ENCODE peak calls at places on chromosomes 11 and 22, in ten cellular contexts. U, B, D, T, Z, G, K, Y, I and N are unnamed samples.

GRCh38 chr22:47575291-47575690 is 812.8 kb downstream of the TBC1D22A start:
- DNase-seq in U (no peak), B (no peak), D (no peak), T (no peak), Z (no peak), G (no peak), K (no peak), Y (no peak), I (no peak), N (peak)

GRCh38 chr11:119085523-119085878 is 820 bp downstream of the HMBS start:
- DNase-seq in U (peak), B (no peak), D (no peak), T (no peak), Z (no peak), G (no peak), K (no peak), Y (no peak), I (peak), N (no peak)

GRCh38 chr11:75635009-75635909 is 33.6 kb downstream of the MAP6 start:
- DNase-seq in U (no peak), B (peak), D (no peak), T (peak), Z (no peak), G (peak), K (no peak), Y (no peak), I (no peak), N (no peak)

GRCh38 chr11:70324354-70325115 is 54.0 kb downstream of the PPFIA1 start:
- DNase-seq in U (no peak), B (no peak), D (no peak), T (no peak), Z (no peak), G (no peak), K (no peak), Y (no peak), I (no peak), N (no peak)

GRCh38 chr22:26276530-26277200 is 107.4 kb downstream of the SEZ6L start:
- DNase-seq in U (no peak), B (no peak), D (no peak), T (no peak), Z (no peak), G (no peak), K (no peak), Y (no peak), I (no peak), N (no peak)

GRCh38 chr22:29202231-29203192 is 3.2 kb upstream of the EMID1 start:
- DNase-seq in U (peak), B (peak), D (peak), T (no peak), Z (no peak), G (no peak), K (peak), Y (peak), I (peak), N (no peak)

GRCh38 chr22:45577746-45578523 is 75.3 kb downstream of the FBLN1 start:
- DNase-seq in U (peak), B (peak), D (peak), T (peak), Z (peak), G (peak), K (peak), Y (peak), I (peak), N (peak)

GRCh38 chr11:35190804-35191348 is 51.9 kb downstream of the CD44 start:
- DNase-seq in U (no peak), B (no peak), D (no peak), T (no peak), Z (no peak), G (no peak), K (no peak), Y (peak), I (no peak), N (no peak)

GRCh38 chr11:112797653-112798293 is 163.4 kb upstream of the NCAM1 start:
- DNase-seq in U (peak), B (no peak), D (no peak), T (peak), Z (no peak), G (no peak), K (no peak), Y (peak), I (peak), N (no peak)

GRCh38 chr11:67656278-67656922 is 5.9 kb upstream of the ACY3 start:
- DNase-seq in U (no peak), B (no peak), D (no peak), T (no peak), Z (no peak), G (no peak), K (peak), Y (no peak), I (no peak), N (no peak)

GRCh38 chr11:38788591-38788990 is 2190.6 kb upstream of the RAG2 start:
- DNase-seq in U (no peak), B (no peak), D (no peak), T (no peak), Z (no peak), G (no peak), K (no peak), Y (no peak), I (no peak), N (no peak)

GRCh38 chr11:80593981-80594380 is 1153.2 kb upstream of the TENM4 start:
- DNase-seq in U (no peak), B (no peak), D (no peak), T (no peak), Z (no peak), G (no peak), K (peak), Y (peak), I (no peak), N (no peak)

GRCh38 chr11:19923631-19924030 is 211.0 kb downstream of the NAV2 start:
- DNase-seq in U (no peak), B (no peak), D (no peak), T (no peak), Z (no peak), G (no peak), K (no peak), Y (no peak), I (no peak), N (no peak)

GRCh38 chr11:86117706-86118050 is 48.8 kb upstream of the PICALM start:
- DNase-seq in U (no peak), B (no peak), D (no peak), T (no peak), Z (no peak), G (no peak), K (no peak), Y (no peak), I (no peak), N (no peak)

GRCh38 chr22:46563381-46564083 is 26.1 kb upstream of the CELSR1 start:
- DNase-seq in U (peak), B (peak), D (peak), T (peak), Z (peak), G (peak), K (peak), Y (peak), I (peak), N (no peak)

GRCh38 chr22:25062378-25063095 is 110.0 kb downstream of the KIAA1671 start:
- DNase-seq in U (no peak), B (peak), D (peak), T (no peak), Z (no peak), G (no peak), K (peak), Y (no peak), I (no peak), N (no peak)

GRCh38 chr22:32103648-32104326 is 55.3 kb downstream of the C22orf42 start:
- DNase-seq in U (no peak), B (no peak), D (no peak), T (no peak), Z (peak), G (no peak), K (no peak), Y (no peak), I (no peak), N (no peak)

GRCh38 chr11:128482512-128483191 is 104.7 kb downstream of the ETS1 start:
- DNase-seq in U (no peak), B (peak), D (no peak), T (no peak), Z (no peak), G (no peak), K (no peak), Y (no peak), I (no peak), N (no peak)

GRCh38 chr11:490186-490929 is 16.7 kb downstream of the RNH1 start:
- DNase-seq in U (no peak), B (peak), D (no peak), T (no peak), Z (no peak), G (no peak), K (no peak), Y (no peak), I (no peak), N (no peak)

GRCh38 chr11:66851251-66851620 is 5.6 kb upstream of the LRFN4 start:
- DNase-seq in U (no peak), B (peak), D (peak), T (no peak), Z (no peak), G (no peak), K (no peak), Y (no peak), I (no peak), N (no peak)

GRCh38 chr11:121894581-121894980 is 221.4 kb downstream of the BLID start:
- DNase-seq in U (no peak), B (no peak), D (no peak), T (no peak), Z (peak), G (no peak), K (no peak), Y (no peak), I (no peak), N (no peak)

GRCh38 chr11:67606150-67606476 is 623 bp upstream of the NDUFV1 start:
- DNase-seq in U (no peak), B (no peak), D (no peak), T (no peak), Z (no peak), G (no peak), K (no peak), Y (no peak), I (no peak), N (no peak)

GRCh38 chr11:130049260-130049659 is 20.4 kb upstream of the APLP2 start:
- DNase-seq in U (no peak), B (no peak), D (no peak), T (no peak), Z (no peak), G (no peak), K (no peak), Y (no peak), I (no peak), N (no peak)

GRCh38 chr11:44443836-44444769 is 121.4 kb upstream of the CD82 start:
- DNase-seq in U (no peak), B (no peak), D (no peak), T (no peak), Z (no peak), G (no peak), K (no peak), Y (no peak), I (no peak), N (no peak)

GRCh38 chr11:109077340-109077927 is 344.6 kb upstream of the C11orf87 start:
- DNase-seq in U (no peak), B (no peak), D (no peak), T (no peak), Z (no peak), G (no peak), K (no peak), Y (no peak), I (no peak), N (no peak)

GRCh38 chr11:72589802-72590761 is 84.1 kb downstream of the PDE2A start:
- DNase-seq in U (peak), B (no peak), D (peak), T (peak), Z (no peak), G (no peak), K (peak), Y (peak), I (peak), N (no peak)

GRCh38 chr22:48943567-48944432 is 883.9 kb downstream of the BRD1 start:
- DNase-seq in U (no peak), B (no peak), D (peak), T (no peak), Z (no peak), G (peak), K (no peak), Y (peak), I (peak), N (peak)

GRCh38 chr22:49810363-49811013 is 17.2 kb downstream of the BRD1 start:
- DNase-seq in U (no peak), B (no peak), D (no peak), T (no peak), Z (no peak), G (no peak), K (peak), Y (no peak), I (no peak), N (no peak)

GRCh38 chr22:49257551-49257951 is 570.1 kb downstream of the BRD1 start:
- DNase-seq in U (no peak), B (no peak), D (no peak), T (no peak), Z (no peak), G (no peak), K (no peak), Y (no peak), I (no peak), N (peak)

GRCh38 chr22:38243007-38243775 is 29.6 kb downstream of the TMEM184B start:
- DNase-seq in U (peak), B (peak), D (no peak), T (no peak), Z (no peak), G (no peak), K (no peak), Y (peak), I (no peak), N (no peak)

GRCh38 chr22:25903294-25903693 is 161.3 kb downstream of the MYO18B start:
- DNase-seq in U (peak), B (no peak), D (no peak), T (peak), Z (no peak), G (no peak), K (no peak), Y (no peak), I (peak), N (no peak)

GRCh38 chr11:32870676-32871075 is 21.9 kb upstream of the QSER1 start:
- DNase-seq in U (peak), B (no peak), D (no peak), T (peak), Z (no peak), G (no peak), K (no peak), Y (no peak), I (peak), N (no peak)

GRCh38 chr11:13415201-13415600 is 47.8 kb downstream of the BTBD10 start:
- DNase-seq in U (peak), B (no peak), D (peak), T (no peak), Z (peak), G (no peak), K (no peak), Y (no peak), I (no peak), N (no peak)

GRCh38 chr11:126405906-126406305 is 50.4 kb downstream of the ST3GAL4 start:
- DNase-seq in U (no peak), B (no peak), D (peak), T (no peak), Z (no peak), G (no peak), K (no peak), Y (no peak), I (no peak), N (no peak)

GRCh38 chr11:39365809-39366436 is 2093.5 kb downstream of the LRRC4C start:
- DNase-seq in U (no peak), B (no peak), D (no peak), T (no peak), Z (peak), G (no peak), K (no peak), Y (no peak), I (no peak), N (no peak)

DNA sequence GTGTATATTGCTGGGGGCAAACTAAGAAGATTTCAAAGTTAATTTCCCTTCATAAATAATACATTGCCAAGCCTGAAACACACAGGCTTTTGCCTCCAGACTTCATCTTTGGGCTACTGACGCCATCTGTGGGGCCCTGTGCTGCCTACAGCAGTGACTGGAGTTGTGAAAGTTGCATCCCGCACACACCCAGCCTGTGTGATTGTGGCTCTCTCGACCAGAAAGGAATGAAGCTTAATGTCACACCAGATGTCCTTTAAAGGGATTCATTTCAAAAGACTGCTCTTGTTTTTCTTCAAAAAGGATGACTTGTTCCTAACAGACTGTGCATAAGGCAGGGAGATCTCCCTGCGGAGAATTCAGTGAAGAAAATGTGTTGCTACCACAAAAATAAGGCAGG is 210.5 kb downstream of the FAM181B start:
- DNase-seq in U (no peak), B (no peak), D (no peak), T (peak), Z (no peak), G (no peak), K (no peak), Y (no peak), I (no peak), N (no peak)
- TF ChIP-seq CTCF in U (peak), B (no peak), D (no peak), T (no peak), Z (no peak), G (peak), K (no peak), Y (peak), I (no peak), N (peak)

GRCh38 chr11:58286249-58286648 is 18.2 kb upstream of the OR10W1 start:
- DNase-seq in U (no peak), B (no peak), D (no peak), T (no peak), Z (peak), G (no peak), K (peak), Y (peak), I (peak), N (no peak)
- TF ChIP-seq CTCF in U (peak), B (no peak), D (peak), T (peak), Z (peak), G (peak), K (peak), Y (peak), I (peak), N (peak)

GRCh38 chr22:33210129-33210784 is 152.1 kb upstream of the SYN3 start:
- DNase-seq in U (peak), B (no peak), D (no peak), T (peak), Z (peak), G (no peak), K (peak), Y (peak), I (peak), N (no peak)
- TF ChIP-seq CTCF in U (peak), B (peak), D (peak), T (peak), Z (peak), G (peak), K (peak), Y (peak), I (peak), N (peak)

GRCh38 chr11:74487875-74488274 is 5.6 kb downstream of the LIPT2 start:
- DNase-seq in U (peak), B (no peak), D (no peak), T (no peak), Z (no peak), G (no peak), K (no peak), Y (peak), I (no peak), N (no peak)
- TF ChIP-seq CTCF in U (peak), B (no peak), D (no peak), T (no peak), Z (peak), G (no peak), K (peak), Y (peak), I (peak), N (peak)